ENCODE peak calls at places on chromosomes 16 and 17, in four cellular contexts. One of them, this sample, is unnamed.

GRCh38 chr16:12090162-12090552 is 113.6 kb downstream of the SNX29 start:
- DNase-seq in ovary: peak; percentile 23
- DNase-seq in CD8-positive, alpha-beta memory T cell: no peak
- DNase-seq in IMR-90: no peak
- DNase-seq in this sample: no peak

GRCh38 chr17:82963104-82963950 is 116.1 kb upstream of the METRNL start:
- DNase-seq in ovary: peak; percentile 77
- DNase-seq in CD8-positive, alpha-beta memory T cell: peak; percentile 30
- DNase-seq in IMR-90: peak; percentile 77
- DNase-seq in this sample: peak; percentile 88

GRCh38 chr17:59451706-59452105 is 113.7 kb upstream of the DHX40 start:
- DNase-seq in ovary: no peak
- DNase-seq in CD8-positive, alpha-beta memory T cell: no peak
- DNase-seq in IMR-90: peak; percentile 77
- DNase-seq in this sample: no peak

GRCh38 chr17:75064867-75065561 is 18.0 kb downstream of the KCTD2 start:
- DNase-seq in ovary: no peak
- DNase-seq in CD8-positive, alpha-beta memory T cell: no peak
- DNase-seq in IMR-90: no peak
- DNase-seq in this sample: no peak

GRCh38 chr17:74803388-74803930 is 27.3 kb upstream of the NAT9 start:
- DNase-seq in ovary: no peak
- DNase-seq in CD8-positive, alpha-beta memory T cell: no peak
- DNase-seq in IMR-90: no peak
- DNase-seq in this sample: no peak

GRCh38 chr16:8963825-8964441 is at the start of gene USP7:
- DNase-seq in ovary: peak; percentile 89
- DNase-seq in CD8-positive, alpha-beta memory T cell: peak; percentile 90
- DNase-seq in IMR-90: peak; percentile 86
- DNase-seq in this sample: peak; percentile 98

GRCh38 chr16:11780988-11781680 is 15.9 kb downstream of the ZC3H7A start:
- DNase-seq in ovary: no peak
- DNase-seq in CD8-positive, alpha-beta memory T cell: no peak
- DNase-seq in IMR-90: peak; percentile 34
- DNase-seq in this sample: no peak

GRCh38 chr17:44097110-44097810 is 26.2 kb downstream of the HDAC5 start:
- DNase-seq in ovary: no peak
- DNase-seq in CD8-positive, alpha-beta memory T cell: no peak
- DNase-seq in IMR-90: peak; percentile 81
- DNase-seq in this sample: no peak

GRCh38 chr16:75818491-75818890 is 92.2 kb upstream of the CPHXL start:
- DNase-seq in ovary: no peak
- DNase-seq in CD8-positive, alpha-beta memory T cell: no peak
- DNase-seq in IMR-90: no peak
- DNase-seq in this sample: no peak

GRCh38 chr16:48047755-48048154 is 108.0 kb downstream of the ABCC12 start:
- DNase-seq in ovary: no peak
- DNase-seq in CD8-positive, alpha-beta memory T cell: no peak
- DNase-seq in IMR-90: no peak
- DNase-seq in this sample: no peak

GRCh38 chr17:68302066-68302564 is 10.8 kb downstream of the ARSG start:
- DNase-seq in ovary: peak; percentile 41
- DNase-seq in CD8-positive, alpha-beta memory T cell: no peak
- DNase-seq in IMR-90: peak; percentile 42
- DNase-seq in this sample: no peak

GRCh38 chr16:11358531-11358930 is 13.3 kb downstream of the RMI2 start:
- DNase-seq in ovary: no peak
- DNase-seq in CD8-positive, alpha-beta memory T cell: no peak
- DNase-seq in IMR-90: no peak
- DNase-seq in this sample: no peak

GRCh38 chr16:1745900-1746692 is 25.2 kb downstream of the NME3 start:
- DNase-seq in ovary: no peak
- DNase-seq in CD8-positive, alpha-beta memory T cell: no peak
- DNase-seq in IMR-90: peak; percentile 53
- DNase-seq in this sample: no peak

GRCh38 chr16:11321662-11322061 is 23.6 kb upstream of the RMI2 start:
- DNase-seq in ovary: no peak
- DNase-seq in CD8-positive, alpha-beta memory T cell: no peak
- DNase-seq in IMR-90: no peak
- DNase-seq in this sample: no peak

GRCh38 chr16:24163935-24164334 is 92.2 kb upstream of the CACNG3 start:
- DNase-seq in ovary: no peak
- DNase-seq in CD8-positive, alpha-beta memory T cell: no peak
- DNase-seq in IMR-90: no peak
- DNase-seq in this sample: no peak

GRCh38 chr17:82301300-82301915 is 16.0 kb downstream of the CD7 start:
- DNase-seq in ovary: no peak
- DNase-seq in CD8-positive, alpha-beta memory T cell: no peak
- DNase-seq in IMR-90: no peak
- DNase-seq in this sample: peak; percentile 58

GRCh38 chr16:4053663-4054479 is 62.4 kb downstream of the ADCY9 start:
- DNase-seq in ovary: peak; percentile 69
- DNase-seq in CD8-positive, alpha-beta memory T cell: no peak
- DNase-seq in IMR-90: peak; percentile 95
- DNase-seq in this sample: peak; percentile 85

GRCh38 chr17:81256616-81257015 is 17.5 kb downstream of the NDUFAF8 start:
- DNase-seq in ovary: no peak
- DNase-seq in CD8-positive, alpha-beta memory T cell: no peak
- DNase-seq in IMR-90: peak; percentile 79
- DNase-seq in this sample: peak; percentile 53

GRCh38 chr16:82187829-82188228 is 17.8 kb upstream of the MPHOSPH6 start:
- DNase-seq in ovary: no peak
- DNase-seq in CD8-positive, alpha-beta memory T cell: no peak
- DNase-seq in IMR-90: no peak
- DNase-seq in this sample: no peak

DNA sequence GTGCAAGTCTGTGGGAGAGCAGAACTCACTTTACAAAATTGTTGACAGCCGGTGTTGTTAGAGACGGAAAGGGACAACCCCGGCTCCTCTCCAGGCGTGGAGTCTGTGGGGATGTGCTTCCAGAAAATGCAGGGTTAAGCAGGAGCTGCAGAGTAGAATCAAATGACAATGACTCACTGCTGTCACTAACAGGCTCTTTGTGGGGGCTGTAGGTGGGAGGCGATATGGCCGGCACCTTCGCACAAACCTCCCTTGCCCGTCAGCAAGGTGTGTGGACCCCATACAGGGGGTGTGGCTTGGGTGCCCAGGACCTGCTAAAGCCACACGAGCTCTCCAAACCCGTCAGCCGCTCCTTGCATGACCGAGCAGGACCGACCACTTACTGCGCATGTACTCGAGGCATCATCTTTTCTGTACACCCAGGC is 5.8 kb downstream of the PDK2 start:
- DNase-seq in ovary: peak; percentile 53
- DNase-seq in CD8-positive, alpha-beta memory T cell: no peak
- DNase-seq in IMR-90: peak; percentile 34
- DNase-seq in this sample: no peak
- H3K27ac ChIP-seq in ovary: peak overlapping the region; percentile 67
- H3K27ac ChIP-seq in CD8-positive, alpha-beta memory T cell: no peak overlapping the region
- H3K27ac ChIP-seq in IMR-90: no peak overlapping the region
- H3K27ac ChIP-seq in this sample: peak overlapping the region; percentile 78

DNA sequence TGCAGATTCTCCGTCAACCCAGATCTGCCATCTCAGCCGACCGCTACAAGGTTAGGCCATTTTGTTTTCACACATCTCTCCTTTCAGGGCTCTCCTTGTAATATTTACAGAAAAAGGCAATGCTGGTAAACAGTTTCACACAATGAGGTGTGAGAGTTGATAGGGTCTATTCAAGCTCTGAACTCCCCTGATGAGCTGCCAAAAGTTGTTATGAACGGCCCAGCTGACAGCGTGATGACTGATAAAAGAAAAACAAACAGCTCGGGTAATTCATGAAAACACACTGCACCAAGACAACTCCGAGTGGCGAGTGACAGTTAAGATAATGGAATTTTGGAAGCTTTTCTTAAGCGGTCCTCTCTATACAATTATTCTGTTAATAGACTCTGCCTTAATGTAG is 68.1 kb upstream of the IRX5 start:
- DNase-seq in ovary: no peak
- DNase-seq in CD8-positive, alpha-beta memory T cell: no peak
- DNase-seq in IMR-90: no peak
- DNase-seq in this sample: no peak
- H3K27ac ChIP-seq in ovary: no peak overlapping the region
- H3K27ac ChIP-seq in CD8-positive, alpha-beta memory T cell: no peak overlapping the region
- H3K27ac ChIP-seq in IMR-90: no peak overlapping the region
- H3K27ac ChIP-seq in this sample: no peak overlapping the region

DNA sequence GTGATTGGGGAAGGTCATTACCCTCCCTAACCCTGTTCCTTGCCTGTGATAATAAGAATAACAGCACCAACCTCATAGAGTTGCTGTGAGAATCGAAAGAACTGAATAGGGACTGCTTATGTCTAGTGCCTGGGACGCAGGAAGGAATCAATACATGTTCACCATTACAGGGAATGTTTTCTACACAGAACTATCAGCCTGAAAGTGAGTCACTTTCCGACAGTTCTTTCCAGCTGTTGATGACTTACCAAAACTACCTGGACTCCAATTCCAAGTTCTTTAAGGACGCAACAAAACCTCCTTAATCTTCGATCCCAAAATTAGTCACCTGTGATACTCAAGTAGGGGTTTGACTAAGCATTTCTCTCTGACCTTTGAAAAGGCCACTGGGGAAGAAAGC is 29.4 kb downstream of the ZNF423 start:
- DNase-seq in ovary: no peak
- DNase-seq in CD8-positive, alpha-beta memory T cell: no peak
- DNase-seq in IMR-90: no peak
- DNase-seq in this sample: no peak
- H3K27ac ChIP-seq in ovary: no peak overlapping the region
- H3K27ac ChIP-seq in CD8-positive, alpha-beta memory T cell: no peak overlapping the region
- H3K27ac ChIP-seq in IMR-90: no peak overlapping the region
- H3K27ac ChIP-seq in this sample: no peak overlapping the region

DNA sequence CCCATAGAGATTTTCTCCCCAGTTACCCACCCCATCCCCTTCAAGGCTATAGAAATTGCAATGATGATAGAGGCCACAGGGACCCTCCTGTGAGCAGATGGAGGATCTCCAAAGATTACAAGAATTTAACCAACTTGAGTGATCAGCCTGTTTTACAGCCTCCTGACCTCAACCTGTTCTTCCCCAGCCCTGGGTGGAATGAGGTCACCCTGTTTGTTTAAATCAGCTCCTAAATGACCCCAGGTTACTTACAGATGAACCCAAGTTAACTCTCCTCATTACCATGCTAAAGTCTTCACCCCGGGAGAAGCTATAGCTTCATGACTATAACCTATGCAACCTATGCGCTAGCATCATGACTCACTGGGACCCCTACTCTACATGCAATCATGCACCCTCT is 11.9 kb upstream of the SULT1A1 start:
- DNase-seq in ovary: no peak
- DNase-seq in CD8-positive, alpha-beta memory T cell: no peak
- DNase-seq in IMR-90: no peak
- DNase-seq in this sample: no peak
- H3K27ac ChIP-seq in ovary: no peak overlapping the region
- H3K27ac ChIP-seq in CD8-positive, alpha-beta memory T cell: no peak overlapping the region
- H3K27ac ChIP-seq in IMR-90: no peak overlapping the region
- H3K27ac ChIP-seq in this sample: no peak overlapping the region

DNA sequence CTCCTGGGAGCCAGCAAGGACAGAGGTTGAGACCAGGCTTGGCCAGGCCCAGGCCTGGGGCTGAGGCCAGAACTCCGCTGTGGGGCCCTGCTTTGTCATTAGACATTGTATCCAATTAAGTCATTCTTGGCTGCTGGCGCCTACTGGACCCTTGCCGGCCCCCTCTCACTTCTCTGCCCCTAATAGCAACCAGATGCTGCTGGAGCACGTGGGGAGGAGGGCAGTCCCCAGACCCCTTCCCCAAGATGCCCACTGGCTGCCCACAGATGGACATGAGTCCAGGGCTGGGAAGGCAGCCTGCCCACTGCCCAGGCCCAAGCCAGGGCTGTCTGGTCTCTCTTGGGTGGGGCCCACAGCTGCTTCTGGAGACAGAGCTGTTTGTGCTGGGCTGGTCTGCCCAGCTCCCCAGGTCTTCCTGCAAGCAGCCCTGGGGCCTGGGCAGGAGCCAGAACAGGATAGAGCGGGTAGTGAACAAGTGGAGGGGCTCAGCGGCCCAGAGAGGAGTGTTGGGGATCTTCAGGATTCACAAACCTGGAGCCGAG is 7.8 kb downstream of the PLXDC1 start:
- DNase-seq in ovary: no peak
- DNase-seq in CD8-positive, alpha-beta memory T cell: no peak
- DNase-seq in IMR-90: no peak
- DNase-seq in this sample: peak; percentile 82
- H3K27ac ChIP-seq in ovary: no peak overlapping the region
- H3K27ac ChIP-seq in CD8-positive, alpha-beta memory T cell: no peak overlapping the region
- H3K27ac ChIP-seq in IMR-90: no peak overlapping the region
- H3K27ac ChIP-seq in this sample: peak overlapping the region; percentile 14

GRCh38 chr17:1730004-1730344 is 5.5 kb downstream of the WDR81 start:
- DNase-seq in ovary: no peak
- DNase-seq in CD8-positive, alpha-beta memory T cell: no peak
- DNase-seq in IMR-90: no peak
- DNase-seq in this sample: peak; percentile 68

GRCh38 chr17:1733047-1733357 is 8.5 kb downstream of the WDR81 start:
- DNase-seq in ovary: no peak
- DNase-seq in CD8-positive, alpha-beta memory T cell: no peak
- DNase-seq in IMR-90: no peak
- DNase-seq in this sample: no peak

GRCh38 chr17:1732241-1733046 is 7.9 kb downstream of the WDR81 start:
- DNase-seq in ovary: no peak
- DNase-seq in CD8-positive, alpha-beta memory T cell: no peak
- DNase-seq in IMR-90: no peak
- DNase-seq in this sample: no peak

GRCh38 chr17:1731194-1731506 is 6.6 kb downstream of the WDR81 start:
- DNase-seq in ovary: no peak
- DNase-seq in CD8-positive, alpha-beta memory T cell: no peak
- DNase-seq in IMR-90: no peak
- DNase-seq in this sample: no peak

GRCh38 chr17:1730345-1731193 is 6.1 kb downstream of the WDR81 start:
- DNase-seq in ovary: peak; percentile 96
- DNase-seq in CD8-positive, alpha-beta memory T cell: no peak
- DNase-seq in IMR-90: peak; percentile 50
- DNase-seq in this sample: peak; percentile 96
- H3K27ac ChIP-seq in ovary: peak overlapping the region; percentile 97
- H3K27ac ChIP-seq in CD8-positive, alpha-beta memory T cell: peak overlapping the region; percentile 65
- H3K27ac ChIP-seq in IMR-90: no peak overlapping the region
- H3K27ac ChIP-seq in this sample: peak overlapping the region; percentile 42

DNA sequence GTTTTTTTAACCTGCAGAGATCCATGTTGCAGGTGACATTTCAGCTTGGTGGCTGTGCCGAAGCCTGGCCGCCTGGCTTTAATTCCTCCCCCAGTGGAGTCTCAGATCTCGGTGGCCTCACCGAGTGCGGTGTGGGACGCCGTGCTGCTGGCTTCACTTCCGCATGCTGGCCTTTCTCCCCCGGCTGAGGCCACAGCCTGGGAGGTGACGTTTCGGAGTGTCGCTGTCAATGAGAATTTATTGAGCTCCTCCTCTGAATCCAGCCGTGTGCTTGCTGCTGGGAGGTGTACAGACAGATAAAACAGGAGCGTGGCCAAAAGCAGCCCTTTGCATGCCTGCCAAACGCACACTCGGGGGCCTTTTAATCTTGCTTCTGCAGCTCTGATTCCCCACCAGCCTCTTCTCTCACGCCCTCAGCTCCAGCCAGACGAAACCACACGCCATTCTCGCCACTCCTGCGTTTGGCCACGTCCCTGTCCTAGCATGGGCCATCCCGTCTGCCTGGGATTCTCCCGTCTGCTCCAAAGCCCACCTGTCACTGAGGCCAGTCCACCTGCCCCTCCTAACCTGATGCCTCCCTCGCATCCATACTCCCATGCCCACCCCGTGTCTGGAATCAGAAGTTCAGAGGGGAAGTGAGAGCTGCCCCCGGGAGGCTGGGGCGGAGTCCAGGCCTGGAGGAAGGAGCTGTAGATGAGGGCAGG is 3.6 kb downstream of the GSE1 start:
- DNase-seq in ovary: no peak
- DNase-seq in CD8-positive, alpha-beta memory T cell: peak; percentile 34
- DNase-seq in IMR-90: no peak
- DNase-seq in this sample: peak; percentile 68
- H3K27ac ChIP-seq in ovary: no peak overlapping the region
- H3K27ac ChIP-seq in CD8-positive, alpha-beta memory T cell: peak overlapping the region; percentile 33
- H3K27ac ChIP-seq in IMR-90: no peak overlapping the region
- H3K27ac ChIP-seq in this sample: peak overlapping the region; percentile 74

This sample was measured in right cardiac atrium.